ENCODE peak calls at places on chromosomes 4 and X, in four cellular contexts. One of them, this sample, is unnamed.

GRCh38 chr4:2817701-2818350 is 24.9 kb downstream of the SH3BP2 start:
- DNase-seq in IMR-90: no peak
- DNase-seq in GM12878: no peak
- DNase-seq in endothelial cell of umbilical vein: peak; percentile 22
- DNase-seq in this sample: no peak

GRCh38 chrX:96407501-96407900 is 277.1 kb upstream of the DIAPH2 start:
- DNase-seq in IMR-90: peak; percentile 80
- DNase-seq in GM12878: no peak
- DNase-seq in endothelial cell of umbilical vein: peak; percentile 65
- DNase-seq in this sample: no peak

GRCh38 chr4:181504846-181505374 is 738.3 kb upstream of the TENM3 start:
- DNase-seq in IMR-90: no peak
- DNase-seq in GM12878: no peak
- DNase-seq in endothelial cell of umbilical vein: no peak
- DNase-seq in this sample: no peak

GRCh38 chrX:152904151-152905080 is 6.5 kb downstream of the ZNF185 start:
- DNase-seq in IMR-90: peak; percentile 77
- DNase-seq in GM12878: no peak
- DNase-seq in endothelial cell of umbilical vein: peak; percentile 40
- DNase-seq in this sample: peak; percentile 62

GRCh38 chr4:3484057-3484973 is 21.2 kb downstream of the DOK7 start:
- DNase-seq in IMR-90: no peak
- DNase-seq in GM12878: no peak
- DNase-seq in endothelial cell of umbilical vein: no peak
- DNase-seq in this sample: no peak

GRCh38 chr4:158805628-158806471 is 37.0 kb downstream of the FNIP2 start:
- DNase-seq in IMR-90: no peak
- DNase-seq in GM12878: no peak
- DNase-seq in endothelial cell of umbilical vein: no peak
- DNase-seq in this sample: no peak

GRCh38 chr4:161714022-161714751 is 449.6 kb downstream of the FSTL5 start:
- DNase-seq in IMR-90: peak; percentile 91
- DNase-seq in GM12878: no peak
- DNase-seq in endothelial cell of umbilical vein: peak; percentile 85
- DNase-seq in this sample: no peak

GRCh38 chr4:80306255-80306654 is 29.3 kb upstream of the CFAP299 start:
- DNase-seq in IMR-90: peak; percentile 54
- DNase-seq in GM12878: no peak
- DNase-seq in endothelial cell of umbilical vein: peak; percentile 6
- DNase-seq in this sample: no peak

GRCh38 chr4:105598787-105599186 is 46.4 kb downstream of the ARHGEF38 start:
- DNase-seq in IMR-90: no peak
- DNase-seq in GM12878: no peak
- DNase-seq in endothelial cell of umbilical vein: no peak
- DNase-seq in this sample: no peak

GRCh38 chr4:128819082-128819742 is 9.7 kb downstream of the JADE1 start:
- DNase-seq in IMR-90: peak; percentile 33
- DNase-seq in GM12878: no peak
- DNase-seq in endothelial cell of umbilical vein: no peak
- DNase-seq in this sample: peak; percentile 35

GRCh38 chr4:105181259-105181658 is 34.6 kb downstream of the TET2 start:
- DNase-seq in IMR-90: no peak
- DNase-seq in GM12878: no peak
- DNase-seq in endothelial cell of umbilical vein: no peak
- DNase-seq in this sample: no peak

GRCh38 chr4:65747386-65747785 is 77.1 kb upstream of the EPHA5 start:
- DNase-seq in IMR-90: peak; percentile 36
- DNase-seq in GM12878: no peak
- DNase-seq in endothelial cell of umbilical vein: peak; percentile 61
- DNase-seq in this sample: no peak

GRCh38 chr4:83664741-83665140 is 128.8 kb downstream of the GPAT3 start:
- DNase-seq in IMR-90: no peak
- DNase-seq in GM12878: no peak
- DNase-seq in endothelial cell of umbilical vein: no peak
- DNase-seq in this sample: no peak

GRCh38 chr4:2837904-2838496 is 5.6 kb upstream of the ADD1 start:
- DNase-seq in IMR-90: peak; percentile 39
- DNase-seq in GM12878: no peak
- DNase-seq in endothelial cell of umbilical vein: peak; percentile 79
- DNase-seq in this sample: no peak

GRCh38 chrX:1378306-1378758 is 13.6 kb downstream of the SLC25A6 start:
- DNase-seq in IMR-90: no peak
- DNase-seq in GM12878: no peak
- DNase-seq in endothelial cell of umbilical vein: no peak
- DNase-seq in this sample: no peak

GRCh38 chr4:41146196-41146595 is 68.1 kb downstream of the APBB2 start:
- DNase-seq in IMR-90: no peak
- DNase-seq in GM12878: no peak
- DNase-seq in endothelial cell of umbilical vein: no peak
- DNase-seq in this sample: no peak

GRCh38 chr4:1793496-1793840 is 375 bp downstream of the FGFR3 start:
- DNase-seq in IMR-90: no peak
- DNase-seq in GM12878: no peak
- DNase-seq in endothelial cell of umbilical vein: no peak
- DNase-seq in this sample: no peak

GRCh38 chr4:185819144-185819543 is 7.2 kb upstream of the SORBS2 start:
- DNase-seq in IMR-90: no peak
- DNase-seq in GM12878: no peak
- DNase-seq in endothelial cell of umbilical vein: no peak
- DNase-seq in this sample: no peak

GRCh38 chrX:36577006-36577405 is 431.2 kb upstream of the FAM47C start:
- DNase-seq in IMR-90: no peak
- DNase-seq in GM12878: no peak
- DNase-seq in endothelial cell of umbilical vein: no peak
- DNase-seq in this sample: no peak

GRCh38 chr4:25654971-25655963 is at the start of gene SLC34A2:
- DNase-seq in IMR-90: no peak
- DNase-seq in GM12878: no peak
- DNase-seq in endothelial cell of umbilical vein: no peak
- DNase-seq in this sample: no peak

GRCh38 chr4:61630548-61630947 is 430.4 kb downstream of the ADGRL3 start:
- DNase-seq in IMR-90: peak; percentile 15
- DNase-seq in GM12878: no peak
- DNase-seq in endothelial cell of umbilical vein: no peak
- DNase-seq in this sample: no peak

GRCh38 chr4:11532138-11532537 is 103.4 kb upstream of the HS3ST1 start:
- DNase-seq in IMR-90: no peak
- DNase-seq in GM12878: no peak
- DNase-seq in endothelial cell of umbilical vein: no peak
- DNase-seq in this sample: no peak

GRCh38 chr4:153067376-153067775 is 131.3 kb downstream of the FHDC1 start:
- DNase-seq in IMR-90: peak; percentile 45
- DNase-seq in GM12878: no peak
- DNase-seq in endothelial cell of umbilical vein: no peak
- DNase-seq in this sample: peak; percentile 27

GRCh38 chr4:86331362-86331761 is 28.5 kb downstream of the MAPK10 start:
- DNase-seq in IMR-90: no peak
- DNase-seq in GM12878: no peak
- DNase-seq in endothelial cell of umbilical vein: no peak
- DNase-seq in this sample: no peak

GRCh38 chrX:95675794-95676193 is 1008.8 kb upstream of the DIAPH2 start:
- DNase-seq in IMR-90: no peak
- DNase-seq in GM12878: no peak
- DNase-seq in endothelial cell of umbilical vein: no peak
- DNase-seq in this sample: no peak

GRCh38 chr4:52037730-52038108 is 380 bp downstream of the SGCB start:
- DNase-seq in IMR-90: peak; percentile 33
- DNase-seq in GM12878: no peak
- DNase-seq in endothelial cell of umbilical vein: peak; percentile 42
- DNase-seq in this sample: no peak

GRCh38 chr4:59537231-59537886 is 1662.8 kb upstream of the ADGRL3 start:
- DNase-seq in IMR-90: no peak
- DNase-seq in GM12878: no peak
- DNase-seq in endothelial cell of umbilical vein: no peak
- DNase-seq in this sample: no peak

GRCh38 chr4:59535541-59535940 is 1664.6 kb upstream of the ADGRL3 start:
- DNase-seq in IMR-90: no peak
- DNase-seq in GM12878: no peak
- DNase-seq in endothelial cell of umbilical vein: no peak
- DNase-seq in this sample: no peak

GRCh38 chr4:59540311-59540710 is 1659.8 kb upstream of the ADGRL3 start:
- DNase-seq in IMR-90: no peak
- DNase-seq in GM12878: no peak
- DNase-seq in endothelial cell of umbilical vein: no peak
- DNase-seq in this sample: no peak
- TF ChIP-seq FOS in IMR-90: no peak
- TF ChIP-seq FOS in GM12878: no peak
- TF ChIP-seq FOS in endothelial cell of umbilical vein: no peak
- TF ChIP-seq FOS in this sample: no peak

DNA sequence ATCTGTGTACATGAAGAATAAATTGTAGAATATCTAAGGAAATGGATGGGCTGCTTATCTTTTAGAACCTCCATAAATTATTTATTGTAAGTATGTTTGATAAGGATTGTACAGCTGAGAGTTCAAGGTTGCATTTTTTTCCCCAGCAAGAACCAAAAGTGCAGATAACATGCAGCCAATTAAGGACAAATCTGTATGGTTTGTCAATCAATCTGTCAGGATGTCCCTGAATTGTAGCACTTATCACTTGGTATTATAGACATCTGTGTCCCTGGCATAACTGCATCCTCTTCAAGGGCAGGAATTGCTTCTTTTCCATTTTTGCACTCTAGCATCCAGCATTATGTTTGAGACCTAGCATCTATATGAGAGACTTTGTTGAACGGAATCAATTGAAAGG is 95.4 kb upstream of the IGFBP7 start:
- DNase-seq in IMR-90: no peak
- DNase-seq in GM12878: no peak
- DNase-seq in endothelial cell of umbilical vein: no peak
- DNase-seq in this sample: no peak
- H2AFZ ChIP-seq in IMR-90: no peak overlapping the region
- H2AFZ ChIP-seq in GM12878: no peak overlapping the region
- H2AFZ ChIP-seq in endothelial cell of umbilical vein: no peak overlapping the region
- H2AFZ ChIP-seq in this sample: no peak overlapping the region

GRCh38 chr4:110532901-110533589 is 57.1 kb downstream of the ENPEP start:
- DNase-seq in IMR-90: no peak
- DNase-seq in GM12878: no peak
- DNase-seq in endothelial cell of umbilical vein: no peak
- DNase-seq in this sample: no peak

GRCh38 chr4:110533590-110533910 is 57.6 kb downstream of the ENPEP start:
- DNase-seq in IMR-90: peak; percentile 1
- DNase-seq in GM12878: no peak
- DNase-seq in endothelial cell of umbilical vein: no peak
- DNase-seq in this sample: no peak

DNA sequence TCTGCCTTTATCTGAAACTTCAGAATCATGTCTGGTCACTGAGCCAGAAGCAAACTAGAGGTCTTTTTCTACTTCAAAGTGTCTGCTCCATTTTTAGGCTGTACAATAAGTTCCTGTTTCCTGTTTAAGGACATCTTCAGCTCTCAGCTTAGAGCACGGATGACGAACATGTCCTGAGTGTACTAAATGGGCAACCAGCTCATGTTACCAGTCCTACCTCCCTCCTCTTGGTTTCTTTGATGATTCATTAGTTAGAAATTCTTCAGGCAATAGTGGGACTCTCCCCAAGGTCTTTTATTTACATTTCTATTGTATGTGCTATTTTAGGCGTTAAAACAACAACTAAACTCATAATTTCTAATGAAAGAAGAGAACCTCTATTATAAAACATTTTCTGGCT is 58.0 kb downstream of the ENPEP start:
- DNase-seq in IMR-90: peak; percentile 98
- DNase-seq in GM12878: no peak
- DNase-seq in endothelial cell of umbilical vein: peak; percentile 94
- DNase-seq in this sample: no peak
- TF ChIP-seq FOS in IMR-90: peak; percentile 73
- TF ChIP-seq FOS in GM12878: no peak
- TF ChIP-seq FOS in endothelial cell of umbilical vein: peak; percentile 95
- TF ChIP-seq FOS in this sample: no peak

DNA sequence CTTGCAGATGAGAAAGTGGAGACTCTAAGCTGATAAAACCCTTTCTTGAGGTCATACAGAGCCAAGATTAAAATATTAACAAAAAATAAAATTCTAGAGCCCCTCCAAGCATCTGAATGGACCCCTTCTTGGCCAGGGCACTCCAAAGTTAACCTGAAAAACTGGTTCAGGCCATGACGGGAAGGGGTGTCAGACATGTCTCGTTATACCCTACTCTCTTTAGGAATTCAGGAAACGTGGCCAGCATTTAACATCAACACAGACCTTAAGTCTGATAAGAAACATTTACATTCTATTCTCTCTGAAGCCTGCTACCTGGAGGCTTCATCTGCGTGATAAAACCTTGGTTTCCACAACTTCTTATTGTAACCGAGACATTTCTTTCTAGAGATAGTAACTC is 25.8 kb upstream of the BOD1L1 start:
- DNase-seq in IMR-90: no peak
- DNase-seq in GM12878: no peak
- DNase-seq in endothelial cell of umbilical vein: no peak
- DNase-seq in this sample: no peak
- H2AFZ ChIP-seq in IMR-90: no peak overlapping the region
- H2AFZ ChIP-seq in GM12878: no peak overlapping the region
- H2AFZ ChIP-seq in endothelial cell of umbilical vein: no peak overlapping the region
- H2AFZ ChIP-seq in this sample: no peak overlapping the region

DNA sequence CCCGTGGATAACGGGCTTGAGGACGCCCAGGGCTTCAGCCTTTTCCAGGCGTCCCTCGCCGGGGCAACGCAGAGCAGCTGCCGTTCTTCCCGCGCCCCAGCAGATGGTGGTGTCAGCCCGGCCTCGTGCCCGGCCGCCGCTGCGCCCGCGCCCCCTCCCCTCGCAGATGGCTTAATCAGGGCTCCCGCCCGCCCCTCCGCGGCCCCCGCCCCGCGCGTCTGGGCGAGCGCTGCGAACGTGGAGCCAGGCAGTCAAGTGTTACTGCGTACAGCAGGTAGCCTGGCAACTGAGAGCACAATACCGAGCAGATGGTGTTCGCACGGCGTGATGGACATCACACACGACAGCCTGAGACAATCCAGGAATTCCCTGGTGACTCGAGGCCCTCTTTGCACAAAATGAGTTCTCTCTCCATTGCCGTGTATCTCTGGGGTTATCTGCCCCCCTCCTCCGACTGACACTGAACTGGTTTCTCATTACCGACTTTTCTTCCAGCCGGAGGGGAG is 69.3 kb downstream of the MGST2 start:
- DNase-seq in IMR-90: peak; percentile 75
- DNase-seq in GM12878: no peak
- DNase-seq in endothelial cell of umbilical vein: peak; percentile 94
- DNase-seq in this sample: no peak
- TF ChIP-seq FOS in IMR-90: no peak
- TF ChIP-seq FOS in GM12878: no peak
- TF ChIP-seq FOS in endothelial cell of umbilical vein: no peak
- TF ChIP-seq FOS in this sample: no peak

GRCh38 chr4:56978750-56979303 is at the start of gene POLR2B:
- DNase-seq in IMR-90: peak; percentile 89
- DNase-seq in GM12878: peak; percentile 86
- DNase-seq in endothelial cell of umbilical vein: peak; percentile 95
- DNase-seq in this sample: peak; percentile 77
- H2AFZ ChIP-seq in IMR-90: peak within 1 kb of the TSS; percentile 94
- H2AFZ ChIP-seq in GM12878: peak within 1 kb of the TSS; percentile 87
- H2AFZ ChIP-seq in endothelial cell of umbilical vein: peak within 1 kb of the TSS; percentile 19
- H2AFZ ChIP-seq in this sample: peak within 1 kb of the TSS; percentile 94

GRCh38 chr4:77586953-77587383 is 18.7 kb upstream of the CXCL13 start:
- DNase-seq in IMR-90: no peak
- DNase-seq in GM12878: peak; percentile 88
- DNase-seq in endothelial cell of umbilical vein: no peak
- DNase-seq in this sample: no peak
- TF ChIP-seq FOS in IMR-90: no peak
- TF ChIP-seq FOS in GM12878: no peak
- TF ChIP-seq FOS in endothelial cell of umbilical vein: no peak
- TF ChIP-seq FOS in this sample: no peak

This sample was measured in K562.